ENCODE peak calls at places on chromosomes 3 and 15, in five cellular contexts. P, R, S, E and M are unnamed samples.

GRCh38 chr3:190322604-190323240 is 476 bp upstream of the CLDN1 start:
- DNase-seq in P (no peak), R (no peak), S (no peak), E (peak; percentile 43), M (no peak)

GRCh38 chr3:166444336-166444735 is 607.1 kb upstream of the BCHE start:
- DNase-seq in P (no peak), R (peak; percentile 18), S (no peak), E (no peak), M (no peak)

GRCh38 chr3:108221403-108221802 is 821 bp downstream of the IFT57 start:
- DNase-seq in P (no peak), R (no peak), S (peak; percentile 8), E (peak; percentile 41), M (no peak)

GRCh38 chr15:63439536-63440264 is 58.1 kb upstream of the CA12 start:
- DNase-seq in P (no peak), R (peak; percentile 65), S (no peak), E (no peak), M (no peak)

GRCh38 chr3:99903844-99904243 is 86.2 kb downstream of the CMSS1 start:
- DNase-seq in P (no peak), R (peak; percentile 5), S (no peak), E (peak; percentile 37), M (no peak)

GRCh38 chr15:60255390-60255789 is 142.4 kb downstream of the ANXA2 start:
- DNase-seq in P (no peak), R (no peak), S (no peak), E (peak; percentile 1), M (peak; percentile 60)

GRCh38 chr3:141050913-141051632 is at the start of gene SPSB4:
- DNase-seq in P (peak; percentile 93), R (peak; percentile 27), S (peak; percentile 97), E (peak; percentile 53), M (peak; percentile 53)

GRCh38 chr3:183988216-183988790 is 29.4 kb downstream of the ABCC5 start:
- DNase-seq in P (no peak), R (peak; percentile 90), S (no peak), E (peak; percentile 80), M (no peak)

GRCh38 chr3:37237252-37237651 is 62.9 kb upstream of the LRRFIP2 start:
- DNase-seq in P (no peak), R (peak; percentile 55), S (no peak), E (no peak), M (no peak)

GRCh38 chr3:176513604-176514003 is 683.7 kb downstream of the TBL1XR1 start:
- DNase-seq in P (no peak), R (no peak), S (peak; percentile 48), E (peak; percentile 4), M (no peak)

GRCh38 chr3:186930639-186931486 is 537 bp downstream of the ST6GAL1 start:
- DNase-seq in P (peak; percentile 89), R (peak; percentile 34), S (peak; percentile 95), E (peak; percentile 52), M (peak; percentile 74)

GRCh38 chr3:143712522-143712921 is 135.7 kb downstream of the SLC9A9 start:
- DNase-seq in P (no peak), R (no peak), S (no peak), E (no peak), M (no peak)

GRCh38 chr3:73094127-73094526 is 32.7 kb downstream of the EBLN2 start:
- DNase-seq in P (peak; percentile 43), R (no peak), S (peak; percentile 53), E (peak; percentile 43), M (peak; percentile 37)

GRCh38 chr3:71109241-71109976 is 474.1 kb downstream of the FOXP1 start:
- DNase-seq in P (no peak), R (peak; percentile 90), S (no peak), E (peak; percentile 82), M (peak; percentile 54)

GRCh38 chr15:65318870-65319356 is 14.4 kb downstream of the RNU5B-1 start:
- DNase-seq in P (peak; percentile 88), R (peak; percentile 70), S (peak; percentile 88), E (peak; percentile 85), M (peak; percentile 78)

GRCh38 chr3:114221165-114221880 is 16.1 kb downstream of the ZNF80 start:
- DNase-seq in P (no peak), R (no peak), S (no peak), E (no peak), M (no peak)

GRCh38 chr3:186193534-186194450 is 84.9 kb upstream of the ETV5 start:
- DNase-seq in P (peak; percentile 77), R (no peak), S (peak; percentile 54), E (peak; percentile 31), M (no peak)

GRCh38 chr3:23385327-23385726 is 182.2 kb downstream of the UBE2E2 start:
- DNase-seq in P (no peak), R (no peak), S (no peak), E (no peak), M (no peak)

GRCh38 chr3:79339846-79340245 is 428.0 kb downstream of the ROBO1 start:
- DNase-seq in P (no peak), R (no peak), S (no peak), E (no peak), M (no peak)

GRCh38 chr3:184880616-184881015 is 68.7 kb downstream of the VPS8 start:
- DNase-seq in P (no peak), R (peak; percentile 66), S (no peak), E (no peak), M (no peak)

GRCh38 chr3:17176757-17177156 is 292.0 kb downstream of the PLCL2 start:
- DNase-seq in P (no peak), R (no peak), S (no peak), E (no peak), M (no peak)

GRCh38 chr15:64452988-64453688 is 7.2 kb upstream of the ZNF609 start:
- DNase-seq in P (no peak), R (peak; percentile 33), S (no peak), E (no peak), M (no peak)

GRCh38 chr15:62564889-62565288 is 399.8 kb upstream of the C2CD4B start:
- DNase-seq in P (no peak), R (no peak), S (peak; percentile 82), E (no peak), M (no peak)

GRCh38 chr3:140378571-140379340 is 299.1 kb upstream of the TRIM42 start:
- DNase-seq in P (no peak), R (no peak), S (peak; percentile 3), E (no peak), M (no peak)

GRCh38 chr3:141486416-141486734 is 452 bp upstream of the RASA2 start:
- DNase-seq in P (no peak), R (peak; percentile 72), S (peak; percentile 87), E (no peak), M (no peak)

GRCh38 chr3:131216801-131217200 is 164.8 kb upstream of the NUDT16 start:
- DNase-seq in P (peak; percentile 55), R (peak; percentile 50), S (peak; percentile 81), E (peak; percentile 72), M (peak; percentile 24)

GRCh38 chr3:161644871-161645636 is 148.4 kb downstream of the OTOL1 start:
- DNase-seq in P (no peak), R (no peak), S (no peak), E (no peak), M (no peak)

GRCh38 chr15:44157679-44158078 is 37.4 kb downstream of the FRMD5 start:
- DNase-seq in P (no peak), R (peak; percentile 96), S (no peak), E (peak; percentile 85), M (peak; percentile 53)

GRCh38 chr15:20349774-20350498 is 191.7 kb downstream of the GOLGA6L6 start:
- DNase-seq in P (peak; percentile 27), R (no peak), S (no peak), E (no peak), M (no peak)

GRCh38 chr3:133367956-133368355 is 31.9 kb upstream of the BFSP2 start:
- DNase-seq in P (no peak), R (no peak), S (no peak), E (no peak), M (no peak)

GRCh38 chr3:144556392-144556791 is 584.8 kb downstream of the DIPK2A start:
- DNase-seq in P (no peak), R (peak; percentile 7), S (no peak), E (peak; percentile 27), M (no peak)

DNA sequence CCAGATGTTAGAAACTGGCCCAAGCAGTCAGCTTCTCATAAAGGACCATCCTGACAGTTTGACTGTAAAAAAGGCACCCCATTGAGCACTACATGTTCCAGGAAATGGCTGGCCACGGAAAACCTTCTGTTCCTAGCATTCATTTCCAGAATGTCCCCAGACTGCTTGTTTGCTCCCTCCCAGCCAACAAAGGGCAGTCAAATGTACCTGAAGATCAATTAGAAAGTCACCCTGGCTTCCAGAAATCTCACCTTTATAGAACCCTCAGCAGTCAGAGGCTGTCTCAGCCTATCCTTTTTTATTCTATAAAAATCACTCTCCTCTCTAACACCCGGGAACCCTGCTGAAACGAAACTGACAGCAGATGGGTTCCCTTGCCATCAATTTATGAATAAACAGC is 774 bp upstream of the SAMMSON start:
- DNase-seq in P (no peak), R (no peak), S (no peak), E (no peak), M (no peak)
- H3K27ac ChIP-seq in P (no peak overlapping the region), R (peak overlapping the region; percentile 92), S (no peak overlapping the region), E (peak overlapping the region; percentile 45), M (no peak overlapping the region)

DNA sequence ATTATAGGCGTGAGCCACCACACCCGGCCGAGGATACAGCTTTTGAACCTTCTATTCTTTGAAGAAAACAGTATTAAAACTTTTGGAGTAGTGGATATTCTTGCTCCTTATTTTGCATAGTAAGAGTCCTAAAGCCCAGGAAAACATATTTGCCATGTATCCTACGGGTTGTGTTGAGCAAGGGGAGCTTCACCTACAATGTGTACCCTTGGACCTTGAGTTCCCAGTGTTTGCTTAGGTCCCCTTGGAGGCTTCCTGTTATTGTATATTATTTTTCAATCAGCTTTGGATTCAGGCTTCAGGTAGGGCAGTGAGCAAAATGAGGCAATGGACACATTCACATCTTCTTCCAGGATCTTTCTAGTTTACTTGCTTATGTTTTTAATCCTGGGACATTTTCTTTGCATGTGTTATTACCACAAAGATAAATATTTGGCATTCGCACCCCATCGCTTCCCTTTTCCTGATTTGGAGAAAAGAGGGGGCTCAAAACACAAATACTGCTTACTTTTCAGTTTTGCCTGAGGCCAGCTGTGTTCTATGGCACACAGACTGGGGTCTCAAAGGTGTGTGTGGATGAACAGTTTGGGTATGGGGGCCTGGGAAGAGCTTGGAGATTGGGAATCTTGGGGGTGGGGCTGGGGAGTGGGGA is 88.7 kb downstream of the FNDC3B start:
- DNase-seq in P (no peak), R (no peak), S (no peak), E (peak; percentile 40), M (no peak)
- H3K4me1 ChIP-seq in P (peaks cover 13% of the 10 kb centered on the region), R (peaks cover 33% of the 10 kb centered on the region), S (peaks cover 11% of the 10 kb centered on the region), E (peaks cover 8% of the 10 kb centered on the region), M (peaks cover 31% of the 10 kb centered on the region)

GRCh38 chr3:50302095-50303037 is 1.0 kb downstream of the HYAL1 start:
- DNase-seq in P (no peak), R (no peak), S (no peak), E (no peak), M (no peak)
- H3K4ac ChIP-seq in P (no peak overlapping the region), R (no peak overlapping the region), S (no peak overlapping the region), E (no peak overlapping the region), M (no peak overlapping the region)

GRCh38 chr15:56967336-56967735 is 48.9 kb downstream of the TCF12 start:
- DNase-seq in P (no peak), R (no peak), S (no peak), E (no peak), M (no peak)
- H3K27ac ChIP-seq in P (no peak overlapping the region), R (no peak overlapping the region), S (no peak overlapping the region), E (no peak overlapping the region), M (no peak overlapping the region)